ENCODE peak calls at places on chromosomes 16 and 17, in nine cellular contexts. Y is tibial artery, H is MM.1S, Q is body of pancreas, S is brain microvascular endothelial cell, Z is RWPE1, P is neural progenitor cell, T is cardiac muscle cell, B is cardiac fibroblast. L is an unnamed sample.
A peak's percentile ranks its signal among the peaks of the same experiment; 100 is the strongest.

GRCh38 chr17:72950236-72950931 is 142.1 kb downstream of the SLC39A11 start:
- DNase-seq in Y (no peak), H (no peak), Q (no peak), S (no peak), Z (no peak), P (no peak), T (no peak), B (no peak), L (peak; percentile 59)

GRCh38 chr17:65589321-65589720 is 27.9 kb upstream of the AXIN2 start:
- DNase-seq in Y (no peak), H (no peak), Q (no peak), S (no peak), Z (no peak), P (no peak), T (peak; percentile 29), B (no peak), L (no peak)

GRCh38 chr16:57668630-57669475 is 747 bp downstream of the ADGRG3 start:
- DNase-seq in Y (no peak), H (no peak), Q (peak; percentile 9), S (no peak), Z (no peak), P (no peak), T (no peak), B (no peak), L (no peak)

GRCh38 chr17:29019475-29020181 is 13.8 kb upstream of the SEZ6 start:
- DNase-seq in Y (no peak), H (no peak), Q (peak; percentile 25), S (no peak), Z (no peak), P (peak; percentile 63), T (no peak), B (no peak), L (no peak)

GRCh38 chr16:966035-966434 is 4.7 kb downstream of the LMF1 start:
- DNase-seq in Y (no peak), H (no peak), Q (no peak), S (no peak), Z (no peak), P (no peak), T (no peak), B (no peak), L (no peak)

GRCh38 chr17:63675607-63676539 is 24.1 kb downstream of the LIMD2 start:
- DNase-seq in Y (peak; percentile 91), H (no peak), Q (peak; percentile 94), S (peak; percentile 89), Z (peak; percentile 73), P (no peak), T (peak; percentile 95), B (peak; percentile 85), L (peak; percentile 90)

GRCh38 chr16:13439766-13440165 is 480.2 kb upstream of the ERCC4 start:
- DNase-seq in Y (no peak), H (no peak), Q (no peak), S (no peak), Z (no peak), P (peak; percentile 52), T (no peak), B (no peak), L (no peak)

GRCh38 chr16:48526058-48526957 is 83.7 kb downstream of the N4BP1 start:
- DNase-seq in Y (peak; percentile 50), H (peak; percentile 51), Q (peak; percentile 67), S (no peak), Z (peak; percentile 82), P (peak; percentile 55), T (no peak), B (peak; percentile 21), L (no peak)

GRCh38 chr17:70599198-70599597 is 429.9 kb downstream of the KCNJ2 start:
- DNase-seq in Y (no peak), H (no peak), Q (no peak), S (no peak), Z (no peak), P (no peak), T (no peak), B (no peak), L (no peak)

GRCh38 chr17:43549496-43549895 is 3.4 kb upstream of the ETV4 start:
- DNase-seq in Y (no peak), H (no peak), Q (no peak), S (no peak), Z (no peak), P (no peak), T (no peak), B (no peak), L (no peak)

GRCh38 chr17:61594294-61594825 is 3.3 kb upstream of the NACA2 start:
- DNase-seq in Y (no peak), H (no peak), Q (no peak), S (no peak), Z (no peak), P (no peak), T (no peak), B (peak; percentile 22), L (no peak)

GRCh38 chr16:48158296-48158695 is 2.5 kb upstream of the ABCC12 start:
- DNase-seq in Y (no peak), H (no peak), Q (no peak), S (peak; percentile 55), Z (peak; percentile 74), P (no peak), T (peak; percentile 45), B (peak; percentile 73), L (no peak)

GRCh38 chr16:14278749-14279148 is 207.6 kb downstream of the MRTFB start:
- DNase-seq in Y (no peak), H (no peak), Q (no peak), S (no peak), Z (no peak), P (no peak), T (no peak), B (no peak), L (no peak)

GRCh38 chr16:67286441-67287235 is 7.3 kb downstream of the PLEKHG4 start:
- DNase-seq in Y (no peak), H (no peak), Q (no peak), S (no peak), Z (no peak), P (no peak), T (no peak), B (no peak), L (no peak)

GRCh38 chr16:29926675-29927522 is 873 bp upstream of the KCTD13 start:
- DNase-seq in Y (no peak), H (no peak), Q (peak; percentile 57), S (no peak), Z (peak; percentile 34), P (no peak), T (no peak), B (no peak), L (peak; percentile 24)

GRCh38 chr17:58338907-58339774 is 10.5 kb upstream of the TSPOAP1 start:
- DNase-seq in Y (peak; percentile 76), H (peak; percentile 86), Q (no peak), S (peak; percentile 51), Z (no peak), P (peak; percentile 26), T (peak; percentile 87), B (peak; percentile 64), L (no peak)

DNA sequence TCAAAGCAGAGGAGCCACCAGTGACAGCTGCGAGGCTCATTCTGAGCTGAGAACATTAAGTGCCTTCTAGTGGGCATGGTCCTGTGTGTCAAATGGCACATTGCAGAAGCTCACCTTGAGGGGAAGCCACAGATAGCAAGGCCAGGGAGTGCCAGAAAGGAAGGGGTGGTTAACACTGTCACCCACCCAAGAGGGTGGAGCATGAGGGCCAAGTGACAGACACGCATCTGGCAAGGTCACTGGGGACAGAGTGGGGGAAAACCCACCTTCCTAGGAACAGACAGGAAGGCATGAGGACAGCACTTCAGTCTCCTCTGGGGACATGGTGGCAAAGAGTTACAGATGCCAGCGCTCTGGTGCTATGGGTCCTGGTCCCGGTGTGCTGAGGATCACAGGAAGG is 22.1 kb downstream of the NUBP1 start:
- DNase-seq in Y (no peak), H (no peak), Q (no peak), S (no peak), Z (no peak), P (no peak), T (no peak), B (no peak), L (no peak)
- TF ChIP-seq CTCF in Y (no peak), H (no peak), Q (no peak), S (no peak), Z (no peak), P (no peak), T (no peak), B (no peak), L (no peak)

DNA sequence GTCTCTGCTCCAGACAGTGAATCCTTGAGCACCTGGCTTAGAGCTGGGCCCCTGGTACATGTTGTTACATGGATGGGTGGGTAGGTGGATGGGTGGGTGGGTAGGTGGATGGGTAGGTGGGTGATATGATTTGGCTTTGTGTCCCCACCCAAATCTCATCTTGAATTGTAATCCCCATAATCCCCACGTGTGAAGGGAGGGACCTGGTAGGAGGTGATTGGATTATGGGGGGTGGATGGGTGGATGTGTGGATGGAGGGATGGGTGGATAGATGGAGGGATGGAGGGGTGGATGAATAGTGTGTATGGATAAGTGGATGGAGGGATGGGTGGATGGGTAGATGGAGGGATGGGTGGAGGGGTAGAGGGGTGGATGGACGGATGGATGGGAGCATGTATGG is 26.6 kb upstream of the NPTX1 start:
- DNase-seq in Y (no peak), H (no peak), Q (no peak), S (no peak), Z (no peak), P (no peak), T (no peak), B (no peak), L (no peak)
- TF ChIP-seq CTCF in Y (no peak), H (no peak), Q (no peak), S (no peak), Z (no peak), P (no peak), T (no peak), B (no peak), L (no peak)

DNA sequence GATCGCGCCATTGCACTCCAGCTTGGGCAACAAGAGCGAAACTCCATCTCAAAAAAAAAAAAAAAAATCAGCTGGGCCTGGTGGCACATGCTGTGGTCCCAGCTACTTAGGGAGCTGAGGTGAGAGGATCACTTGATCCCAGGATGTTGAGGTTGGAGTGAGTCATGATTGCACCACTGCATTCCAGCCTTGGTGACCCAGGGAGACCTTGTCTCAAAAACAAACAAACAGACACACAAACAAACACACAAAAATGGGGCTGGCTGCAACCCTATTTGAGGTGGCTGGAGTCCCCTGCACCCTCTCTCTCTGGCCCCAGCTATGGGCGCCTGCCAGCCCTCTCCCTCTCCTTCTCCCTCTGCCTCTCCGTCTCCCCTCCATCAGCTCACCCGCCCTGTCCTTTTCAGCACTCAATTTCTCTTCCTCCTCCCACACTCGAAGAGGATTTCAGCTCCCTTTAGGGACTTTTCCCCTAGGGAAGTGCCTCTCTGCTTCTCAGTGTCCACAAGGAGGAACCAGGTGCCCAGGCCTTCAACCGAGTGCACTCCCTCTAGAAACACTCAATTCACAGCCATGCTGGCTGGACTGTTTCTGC is 17.5 kb upstream of the TFAP4 start:
- DNase-seq in Y (no peak), H (no peak), Q (no peak), S (peak; percentile 23), Z (peak; percentile 50), P (no peak), T (peak; percentile 78), B (peak; percentile 92), L (no peak)
- TF ChIP-seq CTCF in Y (peak; percentile 9), H (no peak), Q (no peak), S (peak; percentile 53), Z (peak; percentile 49), P (no peak), T (peak; percentile 16), B (peak; percentile 20), L (no peak)

DNA sequence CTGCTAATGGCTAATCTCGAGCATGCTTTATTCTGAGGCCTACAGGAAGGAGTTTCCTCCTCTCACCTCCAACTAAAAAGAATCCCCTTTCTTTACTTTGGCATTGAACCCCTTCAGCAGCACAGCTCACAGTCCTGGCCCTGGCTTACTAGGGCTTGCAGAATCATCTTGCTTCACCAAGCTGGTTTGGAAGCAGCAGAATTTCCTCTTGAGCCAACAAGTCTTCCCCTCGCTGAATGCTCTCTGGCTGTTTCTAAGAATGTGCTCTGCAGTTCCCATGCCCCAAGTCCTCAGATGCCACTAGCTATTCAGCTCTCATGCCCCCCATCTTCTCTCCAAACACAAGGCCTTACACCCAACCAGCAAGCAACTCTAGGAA is 271.2 kb downstream of the NTN1 start:
- DNase-seq in Y (peak; percentile 73), H (no peak), Q (no peak), S (no peak), Z (no peak), P (no peak), T (no peak), B (no peak), L (no peak)
- TF ChIP-seq CTCF in Y (no peak), H (no peak), Q (no peak), S (no peak), Z (no peak), P (no peak), T (no peak), B (no peak), L (no peak)